ENCODE peak calls at places on chromosomes 13 and 19, in four cellular contexts. K is HS-5, F is SJSA1, V is HT1080. T is an unnamed sample.
A peak's percentile ranks its signal among the peaks of the same experiment; 100 is the strongest.

GRCh38 chr13:98652721-98653470 is 76.0 kb upstream of the STK24 start:
- DNase-seq in K (no peak), V (no peak), F (peak; percentile 58), T (no peak)

GRCh38 chr13:94553766-94554165 is 42.2 kb downstream of the TGDS start:
- DNase-seq in F (no peak), V (no peak), K (no peak), T (no peak)

GRCh38 chr13:35266412-35266811 is 210.1 kb downstream of the MAB21L1 start:
- DNase-seq in F (no peak), V (no peak), K (no peak), T (no peak)

GRCh38 chr13:79861731-79862130 is 380.8 kb downstream of the NDFIP2 start:
- DNase-seq in K (no peak), V (no peak), F (no peak), T (no peak)

GRCh38 chr19:56566904-56567273 is 379 bp upstream of the ZNF470 start:
- DNase-seq in V (no peak), F (peak; percentile 49), K (no peak), T (peak; percentile 23)

GRCh38 chr13:99311137-99311536 is 3.9 kb upstream of the GPR183 start:
- DNase-seq in F (peak; percentile 91), K (no peak), V (no peak), T (no peak)

GRCh38 chr19:2477732-2478191 is 1.8 kb downstream of the GADD45B start:
- DNase-seq in F (no peak), V (peak; percentile 50), K (no peak), T (no peak)

GRCh38 chr13:53064721-53065120 is 36.1 kb downstream of the OLFM4 start:
- DNase-seq in V (no peak), K (no peak), F (no peak), T (no peak)

GRCh38 chr19:18895828-18896341 is at the start of gene CERS1:
- DNase-seq in F (no peak), V (no peak), K (no peak), T (no peak)

GRCh38 chr13:100124265-100124664 is 35.4 kb downstream of the PCCA start:
- DNase-seq in F (no peak), V (peak; percentile 7), K (no peak), T (no peak)

GRCh38 chr19:51550848-51551672 is 19.6 kb upstream of the SIGLEC6 start:
- DNase-seq in F (no peak), K (no peak), V (no peak), T (no peak)

GRCh38 chr13:38685974-38686571 is 804 bp upstream of the FREM2 start:
- DNase-seq in V (no peak), F (no peak), K (no peak), T (no peak)

GRCh38 chr19:4363571-4364304 is 20.4 kb downstream of the MPND start:
- DNase-seq in F (peak; percentile 46), V (no peak), K (no peak), T (no peak)

GRCh38 chr13:111298214-111298975 is 22.0 kb upstream of the TEX29 start:
- DNase-seq in V (no peak), F (peak; percentile 48), K (no peak), T (no peak)

GRCh38 chr19:32129141-32129540 is 216.3 kb upstream of the ZNF507 start:
- DNase-seq in K (no peak), V (no peak), F (peak; percentile 92), T (no peak)

GRCh38 chr19:56347163-56347778 is 32.6 kb upstream of the ZSCAN5A start:
- DNase-seq in F (no peak), K (no peak), V (no peak), T (no peak)

GRCh38 chr19:42322305-42322704 is 3.1 kb upstream of the MEGF8 start:
- DNase-seq in V (no peak), F (no peak), K (no peak), T (no peak)

GRCh38 chr19:31256601-31256990 is 92.6 kb downstream of the TSHZ3 start:
- DNase-seq in K (no peak), F (no peak), V (no peak), T (no peak)

GRCh38 chr13:37602743-37603381 is 4.3 kb upstream of the POSTN start:
- DNase-seq in F (no peak), K (no peak), V (no peak), T (no peak)

GRCh38 chr13:30216111-30216510 is 91.2 kb downstream of the KATNAL1 start:
- DNase-seq in K (no peak), F (no peak), V (peak; percentile 8), T (no peak)

GRCh38 chr13:55345197-55345596 is 1795.5 kb upstream of the PRR20A start:
- DNase-seq in V (no peak), K (no peak), F (no peak), T (no peak)

GRCh38 chr19:57934820-57935665 is at the start of gene ZNF418:
- DNase-seq in K (no peak), F (no peak), V (no peak), T (no peak)

GRCh38 chr19:6773323-6773931 is 919 bp downstream of the VAV1 start:
- DNase-seq in V (no peak), K (no peak), F (no peak), T (no peak)

GRCh38 chr13:52765991-52766390 is 26.4 kb upstream of the CNMD start:
- DNase-seq in F (no peak), V (no peak), K (no peak), T (no peak)

GRCh38 chr19:39498262-39499081 is at the start of gene DLL3:
- DNase-seq in F (no peak), K (no peak), V (no peak), T (no peak)

GRCh38 chr19:7861619-7862412 is 12.4 kb downstream of the PRR36 start:
- DNase-seq in V (no peak), F (no peak), K (no peak), T (no peak)

GRCh38 chr19:51351266-51351990 is 9.5 kb upstream of the VSIG10L start:
- DNase-seq in K (no peak), V (no peak), F (no peak), T (no peak)

GRCh38 chr13:49859568-49859967 is 67.1 kb upstream of the KPNA3 start:
- DNase-seq in K (peak; percentile 72), F (peak; percentile 89), V (peak; percentile 84), T (peak; percentile 54)

GRCh38 chr19:12793290-12794195 is 2.3 kb downstream of the JUNB start:
- DNase-seq in V (peak; percentile 90), K (peak; percentile 79), F (peak; percentile 94), T (peak; percentile 76)

GRCh38 chr19:681029-681626 is 4.9 kb downstream of the FSTL3 start:
- DNase-seq in K (no peak), V (no peak), F (no peak), T (no peak)

GRCh38 chr19:20367811-20368294 is 197.7 kb downstream of the ZNF737 start:
- DNase-seq in F (no peak), V (no peak), K (no peak), T (no peak)

GRCh38 chr19:18869781-18870530 is 26.0 kb downstream of the CERS1 start:
- DNase-seq in V (no peak), K (no peak), F (no peak), T (no peak)

GRCh38 chr19:9885077-9885552 is 50.0 kb downstream of the PIN1 start:
- DNase-seq in K (no peak), V (no peak), F (no peak), T (no peak)

GRCh38 chr19:8334458-8335342 is 8.4 kb downstream of the KANK3 start:
- DNase-seq in K (no peak), V (no peak), F (no peak), T (no peak)

GRCh38 chr13:30448441-30448840 is 17.3 kb downstream of the HMGB1 start:
- DNase-seq in V (no peak), F (no peak), K (no peak), T (no peak)

GRCh38 chr19:29807870-29808405 is 3.9 kb upstream of the CCNE1 start:
- DNase-seq in V (no peak), K (no peak), F (no peak), T (no peak)

GRCh38 chr19:58474291-58474996 is 1.7 kb upstream of the ZNF446 start:
- DNase-seq in V (peak; percentile 31), F (no peak), K (no peak), T (no peak)

GRCh38 chr19:41510484-41510883 is 65.5 kb upstream of the CEACAM21 start:
- DNase-seq in V (no peak), K (no peak), F (no peak), T (no peak)